ENCODE peak calls at places on chromosomes 6 and 20, in seven cellular contexts. K, B, D, S, Z, X and V are unnamed samples.

GRCh38 chr6:15945593-15946159 is 183.2 kb upstream of the MYLIP start:
- DNase-seq in K (peak; percentile 45), B (no peak), D (no peak), S (no peak), Z (no peak), X (no peak), V (no peak)

GRCh38 chr20:57735831-57736737 is 26.3 kb upstream of the PMEPA1 start:
- DNase-seq in K (no peak), B (no peak), D (no peak), S (no peak), Z (no peak), X (no peak), V (no peak)

GRCh38 chr6:169029861-169030260 is 223.8 kb downstream of the THBS2 start:
- DNase-seq in K (no peak), B (no peak), D (no peak), S (no peak), Z (no peak), X (no peak), V (no peak)

GRCh38 chr6:4776967-4777925 is 1.0 kb downstream of the CDYL start:
- DNase-seq in K (no peak), B (peak; percentile 13), D (peak; percentile 8), S (no peak), Z (no peak), X (no peak), V (peak; percentile 11)

GRCh38 chr20:59495894-59496510 is 108.3 kb upstream of the PHACTR3 start:
- DNase-seq in K (peak; percentile 34), B (peak; percentile 64), D (peak; percentile 45), S (peak; percentile 38), Z (peak; percentile 52), X (peak; percentile 24), V (peak; percentile 75)

GRCh38 chr20:5001174-5002076 is at the start of gene SLC23A2:
- DNase-seq in K (peak; percentile 12), B (peak; percentile 54), D (peak; percentile 49), S (peak; percentile 11), Z (peak; percentile 44), X (no peak), V (peak; percentile 75)

GRCh38 chr6:170047813-170048212 is 243.1 kb downstream of the DLL1 start:
- DNase-seq in K (no peak), B (no peak), D (no peak), S (no peak), Z (no peak), X (no peak), V (no peak)

GRCh38 chr6:63249875-63250482 is 38.7 kb downstream of the FKBP1C start:
- DNase-seq in K (no peak), B (no peak), D (no peak), S (no peak), Z (no peak), X (no peak), V (no peak)

GRCh38 chr6:45473121-45473967 is 95.6 kb upstream of the SUPT3H start:
- DNase-seq in K (no peak), B (no peak), D (no peak), S (no peak), Z (no peak), X (no peak), V (no peak)

GRCh38 chr6:17167327-17167979 is 65.6 kb downstream of the STMND1 start:
- DNase-seq in K (no peak), B (no peak), D (no peak), S (no peak), Z (no peak), X (peak; percentile 4), V (no peak)

GRCh38 chr6:22294301-22294700 is 2.5 kb downstream of the PRL start:
- DNase-seq in K (no peak), B (no peak), D (no peak), S (no peak), Z (no peak), X (no peak), V (no peak)

GRCh38 chr6:54640911-54641310 is 205.7 kb upstream of the FAM83B start:
- DNase-seq in K (no peak), B (no peak), D (no peak), S (no peak), Z (no peak), X (no peak), V (no peak)

GRCh38 chr20:6101346-6101745 is 21.5 kb downstream of the FERMT1 start:
- DNase-seq in K (no peak), B (no peak), D (no peak), S (no peak), Z (no peak), X (no peak), V (no peak)

GRCh38 chr20:10462516-10462915 is 27.4 kb downstream of the SLX4IP start:
- DNase-seq in K (no peak), B (no peak), D (no peak), S (no peak), Z (no peak), X (no peak), V (no peak)

GRCh38 chr6:44257007-44257752 is at the start of gene SLC35B2:
- DNase-seq in K (peak; percentile 24), B (peak; percentile 67), D (peak; percentile 65), S (peak; percentile 54), Z (peak; percentile 86), X (no peak), V (peak; percentile 86)

GRCh38 chr6:146433881-146434741 is 109.5 kb upstream of the RAB32 start:
- DNase-seq in K (no peak), B (no peak), D (no peak), S (no peak), Z (no peak), X (no peak), V (peak; percentile 19)

GRCh38 chr6:76697585-76697984 is 625.1 kb upstream of the IMPG1 start:
- DNase-seq in K (no peak), B (no peak), D (no peak), S (no peak), Z (no peak), X (no peak), V (no peak)

GRCh38 chr6:164252952-164253351 is 838.4 kb downstream of the QKI start:
- DNase-seq in K (no peak), B (no peak), D (no peak), S (no peak), Z (no peak), X (no peak), V (no peak)

GRCh38 chr20:4814696-4815252 is 93.1 kb downstream of the PRND start:
- DNase-seq in K (no peak), B (peak; percentile 51), D (peak; percentile 85), S (peak; percentile 33), Z (no peak), X (no peak), V (no peak)

GRCh38 chr6:119276211-119276610 is 73.3 kb downstream of the MAN1A1 start:
- DNase-seq in K (no peak), B (no peak), D (no peak), S (no peak), Z (no peak), X (no peak), V (no peak)

GRCh38 chr20:62487564-62488086 is 11.8 kb upstream of the GATA5 start:
- DNase-seq in K (no peak), B (no peak), D (no peak), S (no peak), Z (no peak), X (no peak), V (no peak)

GRCh38 chr20:49633023-49633422 is 65.1 kb upstream of the PTGIS start:
- DNase-seq in K (no peak), B (no peak), D (no peak), S (no peak), Z (no peak), X (no peak), V (no peak)

GRCh38 chr6:90098025-90098474 is 198.6 kb downstream of the BACH2 start:
- DNase-seq in K (no peak), B (no peak), D (no peak), S (no peak), Z (no peak), X (no peak), V (peak; percentile 31)

GRCh38 chr6:143955971-143956370 is 52.1 kb downstream of the PLAGL1 start:
- DNase-seq in K (no peak), B (no peak), D (no peak), S (no peak), Z (no peak), X (no peak), V (no peak)

GRCh38 chr6:37874726-37875125 is 55.2 kb downstream of the ZFAND3 start:
- DNase-seq in K (no peak), B (no peak), D (no peak), S (no peak), Z (no peak), X (no peak), V (no peak)

GRCh38 chr6:154488802-154489437 is 21.6 kb downstream of the CNKSR3 start:
- DNase-seq in K (no peak), B (no peak), D (no peak), S (no peak), Z (no peak), X (no peak), V (no peak)